ENCODE peak calls at places on chromosomes 11 and 22, in four cellular contexts. F, S, E and C are unnamed samples.

GRCh38 chr11:92154611-92155010 is 70.0 kb upstream of the FAT3 start:
- DNase-seq in S (no peak), F (no peak), E (no peak), C (no peak)

GRCh38 chr11:23013509-23013908 is 153.2 kb upstream of the CCDC179 start:
- DNase-seq in F (no peak), S (no peak), E (no peak), C (no peak)

GRCh38 chr22:29400576-29400975 is 12.2 kb upstream of the AP1B1 start:
- DNase-seq in E (no peak), S (no peak), F (no peak), C (no peak)

GRCh38 chr11:1970956-1971355 is 23.8 kb downstream of the MRPL23 start:
- DNase-seq in F (no peak), E (no peak), S (no peak), C (no peak)

GRCh38 chr22:44261164-44261860 is 51.4 kb downstream of the SHISAL1 start:
- DNase-seq in E (no peak), S (no peak), F (no peak), C (no peak)

GRCh38 chr11:131491503-131491902 is 121.1 kb downstream of the NTM start:
- DNase-seq in E (no peak), S (no peak), F (no peak), C (no peak)

GRCh38 chr11:10026514-10026913 is 267.5 kb downstream of the SBF2 start:
- DNase-seq in E (no peak), F (no peak), S (no peak), C (no peak)

GRCh38 chr22:20408891-20409290 is 14.9 kb downstream of the ZNF74 start:
- DNase-seq in E (no peak), F (no peak), S (no peak), C (no peak)

GRCh38 chr22:23381661-23382427 is 198.2 kb downstream of the IGLL1 start:
- DNase-seq in S (no peak), E (no peak), F (no peak), C (no peak)

GRCh38 chr22:37985751-37986281 is 1.5 kb upstream of the SOX10 start:
- DNase-seq in S (no peak), F (no peak), E (no peak), C (no peak)

GRCh38 chr11:129225190-129225589 is 33.1 kb upstream of the ARHGAP32 start:
- DNase-seq in S (no peak), E (no peak), F (no peak), C (no peak)

GRCh38 chr22:22703715-22704114 is 59.3 kb downstream of the GGTLC2 start:
- DNase-seq in E (no peak), F (no peak), S (peak; percentile 18), C (no peak)

GRCh38 chr11:46309669-46310288 is 32.3 kb downstream of the CREB3L1 start:
- DNase-seq in F (no peak), S (no peak), E (no peak), C (no peak)

GRCh38 chr11:72673943-72674828 is at the start of gene PDE2A:
- DNase-seq in S (no peak), F (no peak), E (no peak), C (no peak)

GRCh38 chr22:25472382-25472781 is 92.1 kb upstream of the GRK3 start:
- DNase-seq in F (no peak), S (no peak), E (no peak), C (no peak)

GRCh38 chr11:119389611-119390254 is 8.2 kb upstream of the USP2 start:
- DNase-seq in S (peak; percentile 40), E (no peak), F (peak; percentile 10), C (no peak)

GRCh38 chr22:21012446-21013407 is 2.2 kb upstream of the P2RX6 start:
- DNase-seq in S (no peak), F (no peak), E (no peak), C (no peak)

GRCh38 chr11:66676931-66677598 is 622 bp downstream of the RBM4B start:
- DNase-seq in F (no peak), S (no peak), E (no peak), C (no peak)

GRCh38 chr22:48758905-48759875 is 1068.5 kb downstream of the BRD1 start:
- DNase-seq in F (no peak), E (no peak), S (no peak), C (no peak)

GRCh38 chr11:121435132-121435531 is 17.0 kb upstream of the SORL1 start:
- DNase-seq in F (no peak), E (no peak), S (no peak), C (no peak)

GRCh38 chr11:75400110-75400865 is 970 bp downstream of the RPS3 start:
- DNase-seq in S (no peak), F (peak; percentile 37), E (no peak), C (no peak)

GRCh38 chr22:48663297-48663696 is 1164.4 kb downstream of the BRD1 start:
- DNase-seq in S (no peak), F (no peak), E (no peak), C (no peak)

GRCh38 chr22:44729391-44730012 is 22.9 kb upstream of the ARHGAP8 start:
- DNase-seq in F (no peak), E (peak; percentile 70), S (no peak), C (no peak)

GRCh38 chr11:111736191-111736590 is 30.0 kb downstream of the PPP2R1B start:
- DNase-seq in F (no peak), E (no peak), S (no peak), C (no peak)
- H3K27ac ChIP-seq in F (no peak overlapping the region), E (peak overlapping the region; percentile 91), S (peak overlapping the region; percentile 51), C (peak overlapping the region; percentile 85)

GRCh38 chr11:117825538-117826359 is 1.2 kb upstream of the FXYD2 start:
- DNase-seq in S (no peak), F (no peak), E (peak; percentile 3), C (no peak)
- H3K4me1 ChIP-seq in S (peaks cover 59% of the 10 kb centered on the region), F (peaks cover 56% of the 10 kb centered on the region), E (peaks cover 28% of the 10 kb centered on the region), C (peaks cover 3% of the 10 kb centered on the region)

GRCh38 chr11:64208086-64208795 is 1.7 kb downstream of the FERMT3 start:
- DNase-seq in F (no peak), S (no peak), E (no peak), C (no peak)
- H3K27ac ChIP-seq in F (peak overlapping the region; percentile 90), S (no peak overlapping the region), E (peak overlapping the region; percentile 91), C (peak overlapping the region; percentile 34)

GRCh38 chr11:35087648-35088047 is 51.3 kb upstream of the CD44 start:
- DNase-seq in F (peak; percentile 6), E (peak; percentile 75), S (no peak), C (no peak)
- H3K4me1 ChIP-seq in F (peaks cover 60% of the 10 kb centered on the region), E (peaks cover 8% of the 10 kb centered on the region), S (peaks cover 21% of the 10 kb centered on the region), C (peaks cover 67% of the 10 kb centered on the region)